ENCODE peak calls at places on chromosome 1, in eight cellular contexts. M is SK-MEL-5; C is AG04450; I is fibroblast of lung; S is iPS-NIHi11; E is dermis blood vessel endothelial cell; D is CD14-positive monocyte; P is activated CD4-positive, alpha-beta T cell treated with anti-CD3 and anti-CD28 coated beads, Interleukin-2, amount 50 U/mL, for 48 hours. W is an unnamed sample.
A peak's percentile ranks its signal among the peaks of the same experiment; 100 is the strongest.

GRCh38 chr1:41722184-41722583 is 196.5 kb downstream of the HIVEP3 start:
- DNase-seq in M (no peak), C (no peak), I (no peak), S (no peak), E (no peak), D (no peak), P (no peak), W (no peak)

GRCh38 chr1:240314845-240315746 is 223.4 kb downstream of the FMN2 start:
- DNase-seq in M (no peak), C (no peak), I (peak; percentile 29), S (no peak), E (no peak), D (no peak), P (no peak), W (no peak)

GRCh38 chr1:151639466-151639865 is 27.6 kb downstream of the SNX27 start:
- DNase-seq in M (no peak), C (no peak), I (peak; percentile 23), S (no peak), E (peak; percentile 62), D (no peak), P (no peak), W (no peak)

GRCh38 chr1:3649342-3650247 is at the start of gene WRAP73:
- DNase-seq in M (peak; percentile 89), C (peak; percentile 75), I (peak; percentile 90), S (peak; percentile 94), E (peak; percentile 93), D (peak; percentile 84), P (peak; percentile 91), W (peak; percentile 81)

GRCh38 chr1:201127755-201128455 is 921 bp upstream of the ASCL5 start:
- DNase-seq in M (no peak), C (no peak), I (peak; percentile 50), S (no peak), E (no peak), D (no peak), P (no peak), W (no peak)

GRCh38 chr1:113811353-113811887 is 856 bp downstream of the RSBN1 start:
- DNase-seq in M (peak; percentile 2), C (no peak), I (peak; percentile 35), S (peak; percentile 31), E (peak; percentile 44), D (peak; percentile 52), P (peak; percentile 52), W (no peak)

GRCh38 chr1:3779912-3780416 is 7.4 kb downstream of the SMIM1 start:
- DNase-seq in M (no peak), C (no peak), I (no peak), S (no peak), E (no peak), D (no peak), P (no peak), W (no peak)

GRCh38 chr1:205525495-205526285 is 21.2 kb downstream of the CDK18 start:
- DNase-seq in M (no peak), C (no peak), I (no peak), S (no peak), E (no peak), D (no peak), P (no peak), W (no peak)